ENCODE peak calls at places on chromosomes 2 and 18, in four cellular contexts. F is MM.1S, B is heart right ventricle, X is OCI-LY7. K is an unnamed sample.

GRCh38 chr2:102753563-102754159 is 8.2 kb upstream of the TMEM182 start:
- DNase-seq in F (peak), B (no peak), X (peak), K (no peak)

GRCh38 chr2:174699993-174700766 is 64.1 kb downstream of the CHRNA1 start:
- DNase-seq in F (peak), B (no peak), X (peak), K (no peak)

GRCh38 chr2:111178730-111179405 is 58.2 kb downstream of the BCL2L11 start:
- DNase-seq in F (no peak), B (no peak), X (no peak), K (no peak)

GRCh38 chr2:240236217-240237111 is 96.0 kb upstream of the OTOS start:
- DNase-seq in F (peak), B (peak), X (no peak), K (no peak)

GRCh38 chr2:7169631-7170030 is 252.4 kb downstream of the RNF144A start:
- DNase-seq in F (no peak), B (no peak), X (no peak), K (no peak)

GRCh38 chr2:18940184-18940583 is 350.8 kb upstream of the NT5C1B start:
- DNase-seq in F (peak), B (no peak), X (peak), K (no peak)

GRCh38 chr2:237192881-237193280 is 107.2 kb downstream of the COPS8 start:
- DNase-seq in F (no peak), B (no peak), X (no peak), K (no peak)

GRCh38 chr2:120886967-120887672 is 151.5 kb downstream of the GLI2 start:
- DNase-seq in F (no peak), B (no peak), X (no peak), K (no peak)

GRCh38 chr18:6487968-6488367 is 73.3 kb upstream of the L3MBTL4 start:
- DNase-seq in F (no peak), B (no peak), X (no peak), K (no peak)

GRCh38 chr2:128640847-128641360 is 322.2 kb upstream of the HS6ST1 start:
- DNase-seq in F (no peak), B (no peak), X (no peak), K (no peak)

GRCh38 chr18:56770873-56771272 is 119.7 kb downstream of the WDR7 start:
- DNase-seq in F (no peak), B (no peak), X (no peak), K (no peak)

GRCh38 chr2:27795868-27796277 is 24.4 kb downstream of the MRPL33 start:
- DNase-seq in F (no peak), B (no peak), X (no peak), K (no peak)

GRCh38 chr2:24920813-24921441 is 890 bp upstream of the ADCY3 start:
- DNase-seq in F (peak), B (no peak), X (peak), K (no peak)

GRCh38 chr2:149371476-149371875 is 41.1 kb downstream of the LYPD6 start:
- DNase-seq in F (no peak), B (no peak), X (no peak), K (no peak)

GRCh38 chr2:43024515-43024962 is 201.9 kb downstream of the ZFP36L2 start:
- DNase-seq in F (peak), B (peak), X (peak), K (peak)

GRCh38 chr2:39772086-39772811 is 6.8 kb downstream of the THUMPD2 start:
- DNase-seq in F (no peak), B (no peak), X (no peak), K (no peak)

GRCh38 chr18:23945416-23946079 is 69.0 kb upstream of the TTC39C start:
- DNase-seq in F (no peak), B (no peak), X (peak), K (no peak)

GRCh38 chr2:222876947-222877346 is 16.1 kb downstream of the ACSL3 start:
- DNase-seq in F (no peak), B (no peak), X (no peak), K (no peak)

GRCh38 chr2:68280846-68281245 is 28.5 kb upstream of the PPP3R1 start:
- DNase-seq in F (no peak), B (no peak), X (no peak), K (no peak)

GRCh38 chr2:173793649-173794565 is 171.3 kb downstream of the SP3 start:
- DNase-seq in F (no peak), B (no peak), X (no peak), K (no peak)

GRCh38 chr18:77308216-77308615 is 58.6 kb downstream of the GALR1 start:
- DNase-seq in F (no peak), B (no peak), X (no peak), K (no peak)

GRCh38 chr2:109324859-109325258 is 195.9 kb downstream of the SH3RF3 start:
- DNase-seq in F (no peak), B (peak), X (no peak), K (no peak)

GRCh38 chr18:902179-902718 is 2.4 kb upstream of the ADCYAP1 start:
- DNase-seq in F (no peak), B (no peak), X (no peak), K (no peak)

GRCh38 chr2:54599914-54600313 is 123.5 kb upstream of the EML6 start:
- DNase-seq in F (no peak), B (peak), X (no peak), K (no peak)

GRCh38 chr2:12762337-12762736 is 45.6 kb downstream of the TRIB2 start:
- DNase-seq in F (no peak), B (no peak), X (no peak), K (no peak)

GRCh38 chr2:134225173-134225572 is 28.7 kb upstream of the MGAT5 start:
- DNase-seq in F (no peak), B (no peak), X (no peak), K (no peak)

GRCh38 chr2:164538250-164538866 is 82.9 kb downstream of the GRB14 start:
- DNase-seq in F (peak), B (no peak), X (peak), K (peak)

GRCh38 chr2:2147024-2147900 is 183.8 kb downstream of the MYT1L start:
- DNase-seq in F (no peak), B (no peak), X (no peak), K (no peak)

GRCh38 chr2:1550658-1551316 is 137.5 kb downstream of the TPO start:
- DNase-seq in F (peak), B (peak), X (peak), K (no peak)

GRCh38 chr2:184541591-184541990 is 56.7 kb upstream of the ZNF804A start:
- DNase-seq in F (no peak), B (no peak), X (no peak), K (no peak)
- H3K27ac ChIP-seq in F (no peak), B (no peak), X (no peak), K (no peak)

GRCh38 chr2:151071906-151072305 is 189.8 kb downstream of the RBM43 start:
- DNase-seq in F (no peak), B (no peak), X (no peak), K (no peak)
- H3K27ac ChIP-seq in F (no peak), B (no peak), X (no peak), K (no peak)

DNA sequence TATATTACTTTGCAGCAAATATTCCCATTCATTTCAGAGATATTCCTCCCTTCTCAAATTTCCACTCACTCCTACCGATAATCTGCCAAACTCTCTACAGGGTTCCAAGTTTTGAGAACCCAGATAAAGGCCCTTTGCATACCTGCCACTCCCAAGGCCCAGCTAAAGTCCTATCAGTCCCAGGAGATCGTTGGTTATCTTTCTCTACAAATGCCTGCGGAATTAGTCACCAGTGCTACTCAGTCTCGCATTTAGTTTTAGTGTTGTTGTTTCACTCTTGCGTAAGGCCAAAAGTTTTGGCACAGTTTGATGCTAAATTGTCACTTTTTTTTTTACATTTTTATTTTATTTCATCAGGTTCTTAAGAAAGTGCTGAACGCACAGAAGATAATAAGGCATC is 29.2 kb upstream of the SETBP1 start:
- DNase-seq in F (no peak), B (no peak), X (no peak), K (no peak)
- H3K27ac ChIP-seq in F (no peak), B (no peak), X (no peak), K (no peak)

GRCh38 chr18:12883684-12884520 is at the start of gene PTPN2:
- DNase-seq in F (peak), B (peak), X (peak), K (peak)

GRCh38 chr18:12880532-12880892 is 3.5 kb downstream of the PTPN2 start:
- DNase-seq in F (no peak), B (no peak), X (peak), K (no peak)

GRCh38 chr18:12883003-12883683 is 894 bp downstream of the PTPN2 start:
- DNase-seq in F (peak), B (no peak), X (no peak), K (no peak)

GRCh38 chr18:12882416-12882815 is 1.6 kb downstream of the PTPN2 start:
- DNase-seq in F (no peak), B (no peak), X (no peak), K (no peak)

DNA sequence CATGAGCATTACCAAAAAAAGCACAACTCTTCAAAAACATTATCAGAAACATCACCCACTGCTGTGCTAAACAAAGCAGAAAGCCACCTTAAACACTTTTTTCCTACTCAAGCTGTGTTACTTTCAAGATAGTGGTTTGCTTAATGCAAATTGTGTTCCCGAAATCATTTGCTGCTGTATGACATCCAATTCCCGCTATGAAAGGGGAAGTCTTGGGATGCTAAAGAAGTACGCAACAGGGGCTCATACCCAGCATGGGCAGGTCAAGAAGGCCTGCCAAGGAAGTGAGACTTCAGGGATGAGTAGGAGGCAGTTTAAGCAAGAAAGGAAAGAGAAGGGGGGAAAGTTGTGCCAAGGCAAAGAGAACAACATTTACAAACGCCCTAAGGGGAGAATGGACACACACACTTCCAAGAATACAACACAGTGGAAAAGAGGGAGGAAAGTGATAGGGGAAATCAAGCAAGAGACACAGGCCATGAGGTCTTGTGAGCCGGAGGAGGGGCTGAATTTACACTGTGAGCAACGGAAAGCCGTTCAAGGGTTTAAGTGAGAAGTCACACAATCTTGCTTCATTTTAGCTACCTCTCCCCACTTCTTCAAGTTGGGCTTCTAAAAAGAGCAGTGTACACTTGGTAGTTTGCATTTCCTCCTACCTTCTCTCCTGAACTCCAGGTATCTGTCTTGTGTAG is 4.1 kb downstream of the PTPN2 start:
- DNase-seq in F (no peak), B (no peak), X (no peak), K (no peak)
- H3K27ac ChIP-seq in F (no peak), B (no peak), X (peak), K (no peak)